ENCODE peak calls at places on chromosome 14, in ten cellular contexts. R is ascending aorta; Z is suprapubic skin; M is HCT116; C is right cardiac atrium; F is body of pancreas; A is OCI-LY7; B is psoas muscle; S is CD4-positive, CD25-positive, alpha-beta regulatory T cell; I is A549. W is an unnamed sample.

GRCh38 chr14:85463512-85463911 is 66.4 kb upstream of the FLRT2 start:
- DNase-seq in F (peak), C (peak), M (no peak), I (peak), B (no peak), Z (no peak), A (no peak), R (no peak), S (no peak), W (no peak)

GRCh38 chr14:32597771-32598170 is 268.7 kb downstream of the AKAP6 start:
- DNase-seq in A (no peak), F (no peak), Z (no peak), S (no peak), I (no peak), M (no peak), R (no peak), B (no peak), C (no peak), W (no peak)

GRCh38 chr14:79201545-79202247 is 1009.6 kb downstream of the DIO2 start:
- DNase-seq in B (no peak), Z (no peak), R (no peak), F (no peak), I (no peak), C (no peak), M (no peak), S (no peak), A (no peak), W (no peak)

GRCh38 chr14:22419620-22420019 is 169.4 kb downstream of the DAD1 start:
- DNase-seq in A (no peak), S (no peak), C (no peak), F (no peak), R (no peak), B (no peak), I (no peak), M (no peak), Z (no peak), W (no peak)

GRCh38 chr14:19801118-19801464 is 2.5 kb upstream of the OR4N2 start:
- DNase-seq in B (no peak), A (no peak), F (no peak), C (no peak), S (no peak), Z (no peak), R (no peak), M (no peak), I (no peak), W (no peak)

GRCh38 chr14:22393796-22394195 is 195.2 kb downstream of the DAD1 start:
- DNase-seq in A (no peak), F (no peak), C (no peak), I (no peak), B (no peak), M (no peak), Z (no peak), R (no peak), S (no peak), W (no peak)

GRCh38 chr14:90461425-90461824 is 64.6 kb downstream of the CALM1 start:
- DNase-seq in Z (no peak), M (peak), R (no peak), S (no peak), B (no peak), C (no peak), A (no peak), I (peak), F (no peak), W (no peak)

GRCh38 chr14:23028800-23029199 is 5.9 kb downstream of the PSMB5 start:
- DNase-seq in F (no peak), R (no peak), I (no peak), A (no peak), C (no peak), M (no peak), Z (no peak), S (peak), B (no peak), W (no peak)

GRCh38 chr14:94481468-94482131 is 5.6 kb upstream of the SERPINA9 start:
- DNase-seq in I (no peak), R (no peak), F (no peak), Z (no peak), M (no peak), B (no peak), S (no peak), A (no peak), C (no peak), W (peak)

GRCh38 chr14:67620217-67620789 is 583 bp downstream of the ARG2 start:
- DNase-seq in Z (no peak), R (no peak), S (no peak), C (peak), F (peak), B (no peak), M (no peak), I (no peak), A (no peak), W (peak)

GRCh38 chr14:100314724-100315123 is 8.4 kb upstream of the SLC25A47 start:
- DNase-seq in F (no peak), C (no peak), B (no peak), I (no peak), Z (no peak), M (no peak), R (no peak), S (no peak), A (no peak), W (no peak)

GRCh38 chr14:100065161-100065871 is at the start of gene EVL:
- DNase-seq in I (no peak), R (no peak), M (no peak), A (peak), B (no peak), S (peak), C (peak), Z (no peak), F (no peak), W (no peak)

GRCh38 chr14:37889087-37889486 is 293.7 kb downstream of the TTC6 start:
- DNase-seq in A (no peak), S (no peak), M (no peak), I (no peak), R (no peak), Z (no peak), F (no peak), C (peak), B (no peak), W (no peak)

GRCh38 chr14:65354715-65355114 is 57.8 kb upstream of the FUT8 start:
- DNase-seq in F (peak), R (no peak), A (no peak), S (no peak), C (no peak), Z (no peak), M (no peak), I (no peak), B (no peak), W (no peak)

GRCh38 chr14:95075789-95076188 is 81.5 kb downstream of the DICER1 start:
- DNase-seq in B (no peak), C (no peak), A (no peak), S (no peak), Z (no peak), R (no peak), F (no peak), I (no peak), M (no peak), W (no peak)

GRCh38 chr14:103427485-103428443 is 42.5 kb downstream of the MARK3 start:
- DNase-seq in R (no peak), S (peak), Z (no peak), F (no peak), I (peak), C (no peak), M (no peak), A (no peak), B (no peak), W (no peak)

GRCh38 chr14:95515080-95515489 is 1.4 kb downstream of the SYNE3 start:
- DNase-seq in B (peak), M (no peak), A (no peak), C (peak), F (no peak), S (no peak), I (no peak), R (no peak), Z (peak), W (no peak)

GRCh38 chr14:105086833-105087307 is 21.6 kb upstream of the GPR132 start:
- DNase-seq in A (peak), R (no peak), B (peak), M (peak), Z (peak), F (peak), C (peak), S (peak), I (peak), W (peak)

GRCh38 chr14:33457021-33457420 is 493.9 kb downstream of the EGLN3 start:
- DNase-seq in F (no peak), Z (no peak), R (no peak), I (no peak), C (no peak), S (no peak), M (no peak), A (no peak), B (no peak), W (no peak)

GRCh38 chr14:101928415-101928841 is 35.9 kb upstream of the DYNC1H1 start:
- DNase-seq in B (no peak), R (no peak), F (no peak), A (no peak), M (no peak), Z (no peak), C (no peak), S (no peak), I (no peak), W (no peak)

GRCh38 chr14:56120091-56120632 is 2.0 kb downstream of the PELI2 start:
- DNase-seq in A (no peak), Z (no peak), M (no peak), I (no peak), S (no peak), C (peak), R (no peak), F (no peak), B (no peak), W (no peak)
- H3K27ac ChIP-seq in A (no peak), Z (peak), M (no peak), I (no peak), S (no peak), C (no peak), R (peak), F (peak), B (peak), W (no peak)

GRCh38 chr14:51969852-51970251 is 19.5 kb upstream of the RTRAF start:
- DNase-seq in S (no peak), A (no peak), I (no peak), C (no peak), Z (no peak), F (no peak), M (no peak), B (no peak), R (no peak), W (no peak)
- H3K27ac ChIP-seq in S (no peak), A (no peak), I (no peak), C (no peak), Z (no peak), F (no peak), M (no peak), B (no peak), R (no peak), W (no peak)

DNA sequence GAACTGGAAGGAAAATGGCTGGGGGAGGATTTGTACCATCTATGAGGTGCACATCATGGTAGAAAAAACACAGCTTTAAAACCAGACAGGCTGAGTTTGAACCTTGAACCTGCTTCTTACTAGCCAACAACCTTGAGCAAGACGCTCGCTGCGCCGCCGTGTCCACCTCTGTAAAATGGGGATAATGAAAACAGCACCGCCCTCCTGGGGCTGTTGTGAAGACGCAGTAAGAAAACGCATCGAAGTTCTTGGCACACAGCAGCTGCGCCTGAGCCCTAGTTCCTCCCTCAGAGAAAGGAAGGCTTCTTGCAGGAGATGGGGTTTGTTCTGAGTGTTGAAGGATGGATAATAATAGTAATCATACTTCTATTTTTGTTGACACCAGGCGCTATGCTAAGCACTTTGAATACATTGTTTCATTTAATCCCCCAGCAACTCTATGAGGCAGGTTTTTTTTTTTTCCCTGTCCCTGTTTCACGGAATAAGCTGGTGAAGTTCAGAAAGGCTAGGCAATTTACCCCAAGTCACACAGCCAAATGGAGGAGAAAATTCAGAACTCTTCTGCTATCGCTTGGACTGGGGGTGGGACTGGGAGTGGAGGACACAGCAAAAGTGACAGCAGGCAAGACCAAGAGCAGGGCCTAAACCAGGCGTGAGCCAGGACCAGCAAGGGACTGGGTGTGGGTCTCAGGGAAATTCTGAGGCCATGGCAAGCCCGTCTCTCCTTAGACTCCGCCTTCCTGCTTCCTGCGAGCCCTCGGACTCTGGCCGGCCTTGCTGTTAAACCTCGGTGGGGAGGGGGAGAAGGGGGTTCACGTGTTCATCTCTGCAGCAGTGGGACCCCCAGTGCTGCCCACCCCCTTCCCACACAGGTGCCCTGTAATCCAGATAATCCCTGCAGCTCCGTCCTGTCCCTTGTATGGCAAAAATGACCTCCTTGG is 97.5 kb downstream of the LRRC74A start:
- DNase-seq in Z (no peak), F (no peak), R (no peak), I (no peak), B (no peak), S (no peak), C (peak), A (no peak), M (no peak), W (no peak)
- H3K27ac ChIP-seq in Z (no peak), F (no peak), R (no peak), I (peak), B (no peak), S (peak), C (no peak), A (no peak), M (no peak), W (peak)

GRCh38 chr14:68969278-68969677 is 9.8 kb downstream of the ACTN1 start:
- DNase-seq in F (no peak), Z (no peak), C (peak), M (no peak), S (no peak), A (no peak), R (no peak), I (no peak), B (no peak), W (no peak)

GRCh38 chr14:68970096-68970612 is 8.9 kb downstream of the ACTN1 start:
- DNase-seq in Z (no peak), A (no peak), I (no peak), C (no peak), B (no peak), M (no peak), R (no peak), S (peak), F (no peak), W (no peak)

GRCh38 chr14:68971411-68972035 is 7.6 kb downstream of the ACTN1 start:
- DNase-seq in R (no peak), B (no peak), C (no peak), F (no peak), Z (no peak), A (no peak), M (no peak), S (no peak), I (no peak), W (no peak)

GRCh38 chr14:68972507-68973272 is 6.4 kb downstream of the ACTN1 start:
- DNase-seq in Z (no peak), A (no peak), B (no peak), F (no peak), S (no peak), R (no peak), M (no peak), I (no peak), C (no peak), W (no peak)

DNA sequence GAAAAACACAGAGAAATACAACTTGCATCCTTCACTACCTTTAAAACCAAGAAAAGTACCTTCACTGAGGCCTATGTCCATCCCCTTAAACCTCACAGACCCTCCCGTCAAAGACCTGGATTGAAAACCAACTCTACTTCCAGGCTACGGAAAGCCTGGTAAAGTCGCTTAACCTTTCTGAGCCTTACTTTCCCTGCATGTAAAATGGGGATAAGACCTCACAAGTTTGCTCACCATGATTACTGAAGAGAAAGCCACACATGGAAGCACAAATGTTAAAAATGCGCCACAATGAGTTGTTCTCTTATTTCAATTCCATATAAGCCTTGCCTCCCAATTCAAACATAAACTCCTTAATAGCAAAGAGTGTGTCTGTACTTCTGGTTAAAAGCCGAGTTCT is 8.4 kb downstream of the ACTN1 start:
- DNase-seq in B (no peak), I (no peak), F (no peak), Z (no peak), R (no peak), C (no peak), A (no peak), M (no peak), S (no peak), W (no peak)
- H3K27ac ChIP-seq in B (no peak), I (no peak), F (peak), Z (peak), R (peak), C (no peak), A (no peak), M (no peak), S (peak), W (no peak)

DNA sequence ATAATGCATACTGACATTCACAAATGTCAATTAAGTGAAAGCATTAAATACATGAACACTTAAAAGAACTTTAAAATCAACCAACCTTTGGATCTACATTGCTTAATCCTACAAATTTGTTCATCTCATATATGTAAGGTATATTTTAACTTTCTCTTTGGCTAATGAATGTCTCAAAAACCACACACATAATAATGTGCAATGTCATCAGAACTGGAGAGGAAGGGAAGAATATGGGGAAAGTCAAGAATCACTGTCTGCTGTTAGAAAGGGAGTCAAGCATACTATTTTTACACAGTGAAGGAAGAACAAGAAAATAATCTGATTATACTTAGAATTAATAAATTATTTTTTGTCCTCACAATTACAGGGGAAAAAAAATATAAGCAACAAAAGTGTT is 4.9 kb downstream of the GMFB start:
- DNase-seq in F (no peak), B (no peak), C (no peak), I (no peak), R (no peak), S (no peak), A (no peak), Z (no peak), M (no peak), W (no peak)
- H3K27ac ChIP-seq in F (no peak), B (no peak), C (no peak), I (no peak), R (no peak), S (peak), A (peak), Z (no peak), M (no peak), W (peak)

DNA sequence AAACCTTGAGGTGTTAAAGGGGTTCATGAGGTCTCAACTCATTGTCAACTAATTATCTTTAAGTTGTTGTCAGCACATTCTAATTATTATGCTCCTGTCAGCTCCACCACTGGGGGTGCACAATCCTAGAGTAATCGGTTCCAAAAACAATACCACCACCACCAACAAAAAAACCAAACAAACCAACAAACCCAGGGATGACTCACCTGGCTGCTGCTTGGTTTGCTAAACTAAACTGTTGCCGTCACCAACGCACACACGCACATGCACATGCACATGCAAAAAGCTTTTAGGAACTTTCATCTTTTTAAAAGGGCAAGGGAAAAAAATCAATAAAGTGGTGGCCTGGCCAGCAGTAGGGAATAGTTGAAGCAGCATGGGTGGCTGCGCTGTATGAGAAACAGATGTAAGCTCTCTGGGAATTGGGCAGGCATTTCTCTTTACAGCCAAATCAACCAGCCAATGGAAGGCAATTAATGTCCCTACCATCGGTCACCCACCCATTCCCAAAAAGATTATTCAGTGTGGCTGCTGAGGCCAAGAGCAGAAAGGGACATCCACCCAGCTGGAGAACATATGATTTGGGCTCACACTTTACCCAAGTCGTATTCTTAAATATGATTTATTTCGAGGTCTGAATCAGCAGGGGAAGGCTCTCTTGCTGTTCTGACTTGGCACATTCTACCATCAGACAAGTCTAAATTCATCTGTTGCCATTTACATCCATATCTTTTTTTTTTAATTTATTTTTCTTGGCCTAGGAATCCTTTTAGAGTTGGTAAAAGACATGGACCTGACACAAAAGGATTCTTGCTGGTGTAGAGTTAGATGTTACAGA is 20.0 kb downstream of the TMEM30B start:
- DNase-seq in C (no peak), I (peak), F (no peak), M (peak), Z (no peak), B (no peak), A (no peak), R (no peak), S (no peak), W (no peak)
- H3K27ac ChIP-seq in C (no peak), I (no peak), F (no peak), M (no peak), Z (peak), B (peak), A (no peak), R (no peak), S (no peak), W (no peak)

W was measured in Karpas-422.